ENCODE peak calls at places on chromosomes 5 and 9, in seven cellular contexts. T is mesenchymal stem cell, S is trophoblast cell, M is neuronal stem cell, C is H9, U is H1, P is mesendoderm. R is an unnamed sample.

GRCh38 chr9:127360205-127360604 is 36.8 kb upstream of the SLC2A8 start:
- DNase-seq in S (peak; percentile 45), C (no peak), T (no peak), U (no peak), M (no peak), P (no peak), R (no peak)

GRCh38 chr9:83620841-83621636 is 1.9 kb upstream of the IDNK start:
- DNase-seq in T (peak; percentile 62), M (peak; percentile 32), U (peak; percentile 70), P (peak; percentile 74), S (peak; percentile 82), C (peak; percentile 71), R (peak; percentile 52)

GRCh38 chr5:383066-383465 is 59.9 kb upstream of the EXOC3 start:
- DNase-seq in M (no peak), C (no peak), T (no peak), U (no peak), S (no peak), P (no peak), R (no peak)

GRCh38 chr5:94422819-94423218 is 195.6 kb downstream of the KIAA0825 start:
- DNase-seq in T (peak; percentile 28), M (no peak), C (no peak), U (no peak), S (no peak), P (peak; percentile 46), R (peak; percentile 35)

GRCh38 chr9:121326130-121326838 is 43.8 kb downstream of the STOM start:
- DNase-seq in P (peak; percentile 87), M (peak; percentile 4), U (no peak), T (peak; percentile 39), C (no peak), S (peak; percentile 98), R (peak; percentile 44)

GRCh38 chr9:11233693-11234092 is 620.9 kb upstream of the PTPRD start:
- DNase-seq in U (no peak), P (peak; percentile 3), S (no peak), C (no peak), T (no peak), M (no peak), R (no peak)

GRCh38 chr5:132853790-132854189 is 12.5 kb downstream of the GDF9 start:
- DNase-seq in S (no peak), T (no peak), U (no peak), P (no peak), C (no peak), M (no peak), R (no peak)

GRCh38 chr5:64939772-64940510 is 171.2 kb downstream of the CWC27 start:
- DNase-seq in C (peak; percentile 55), T (peak; percentile 76), M (no peak), P (peak; percentile 50), S (peak; percentile 8), U (peak; percentile 53), R (peak; percentile 59)

GRCh38 chr5:58755397-58755796 is 172.5 kb downstream of the RAB3C start:
- DNase-seq in M (no peak), S (no peak), C (no peak), U (no peak), P (no peak), T (no peak), R (no peak)

GRCh38 chr5:125139590-125139989 is 393.2 kb upstream of the ZNF608 start:
- DNase-seq in S (no peak), U (no peak), T (no peak), M (no peak), P (no peak), C (no peak), R (no peak)

GRCh38 chr5:110288766-110289165 is 437.7 kb downstream of the TMEM232 start:
- DNase-seq in U (no peak), M (no peak), C (no peak), S (no peak), P (peak; percentile 37), T (peak; percentile 55), R (no peak)

GRCh38 chr5:173823721-173824567 is 64.2 kb upstream of the CPEB4 start:
- DNase-seq in P (peak; percentile 82), S (peak; percentile 98), T (peak; percentile 84), U (no peak), M (peak; percentile 5), C (no peak), R (peak; percentile 85)

GRCh38 chr5:56175465-56175864 is 57.7 kb downstream of the ANKRD55 start:
- DNase-seq in M (peak; percentile 20), S (peak; percentile 46), C (no peak), P (peak; percentile 95), T (peak; percentile 75), U (no peak), R (peak; percentile 84)

GRCh38 chr5:127812570-127812969 is 109.4 kb downstream of the CCDC192 start:
- DNase-seq in M (no peak), C (no peak), S (peak; percentile 8), T (no peak), P (no peak), U (no peak), R (no peak)

GRCh38 chr9:2785060-2785459 is 58.8 kb downstream of the PUM3 start:
- DNase-seq in S (no peak), P (no peak), U (no peak), C (no peak), M (no peak), T (no peak), R (peak; percentile 41)

GRCh38 chr5:131536211-131536826 is 98.7 kb downstream of the RAPGEF6 start:
- DNase-seq in S (peak; percentile 2), P (no peak), M (no peak), T (peak; percentile 51), U (no peak), C (no peak), R (peak; percentile 74)

GRCh38 chr5:158777647-158778368 is 321.9 kb downstream of the EBF1 start:
- DNase-seq in T (no peak), P (no peak), U (no peak), M (no peak), C (no peak), S (no peak), R (no peak)

GRCh38 chr5:141001854-141002666 is 35.8 kb downstream of the PCDHAC2 start:
- DNase-seq in U (peak; percentile 88), T (peak; percentile 37), P (peak; percentile 57), C (peak; percentile 90), M (peak; percentile 65), S (no peak), R (no peak)

GRCh38 chr5:151570058-151570457 is 21.1 kb downstream of the FAT2 start:
- DNase-seq in U (no peak), C (no peak), T (no peak), P (no peak), S (peak; percentile 90), M (no peak), R (no peak)

GRCh38 chr5:132807163-132807838 is 5.8 kb upstream of the SOWAHA start:
- DNase-seq in P (peak; percentile 77), M (no peak), S (no peak), T (peak; percentile 15), U (no peak), C (peak; percentile 83), R (no peak)

GRCh38 chr5:136012041-136012804 is 16.6 kb upstream of the TGFBI start:
- DNase-seq in P (no peak), U (no peak), S (peak; percentile 53), C (no peak), T (peak; percentile 52), M (no peak), R (peak; percentile 63)

GRCh38 chr9:92640398-92641091 is 29.4 kb downstream of the IPPK start:
- DNase-seq in U (no peak), P (no peak), S (no peak), M (no peak), C (peak; percentile 14), T (no peak), R (no peak)

GRCh38 chr5:140806834-140807775 is at the start of gene PCDHA4:
- DNase-seq in U (peak; percentile 94), P (peak; percentile 78), T (peak; percentile 71), C (peak; percentile 84), M (peak; percentile 63), S (peak; percentile 2), R (no peak)

GRCh38 chr5:36694351-36694750 is 87.9 kb downstream of the SLC1A3 start:
- DNase-seq in U (no peak), S (no peak), M (no peak), T (no peak), P (no peak), C (no peak), R (peak; percentile 8)
- H3K18ac ChIP-seq in U (no peak overlapping the region), S (no peak overlapping the region), M (no peak overlapping the region), T (no peak overlapping the region), P (no peak overlapping the region), C (no peak overlapping the region), R (no peak overlapping the region)

GRCh38 chr5:102595332-102595731 is 96.5 kb upstream of the SLCO6A1 start:
- DNase-seq in S (peak; percentile 17), U (no peak), M (no peak), C (no peak), P (no peak), T (no peak), R (no peak)
- H3K18ac ChIP-seq in S (no peak overlapping the region), U (no peak overlapping the region), M (no peak overlapping the region), C (no peak overlapping the region), P (no peak overlapping the region), T (no peak overlapping the region), R (no peak overlapping the region)

DNA sequence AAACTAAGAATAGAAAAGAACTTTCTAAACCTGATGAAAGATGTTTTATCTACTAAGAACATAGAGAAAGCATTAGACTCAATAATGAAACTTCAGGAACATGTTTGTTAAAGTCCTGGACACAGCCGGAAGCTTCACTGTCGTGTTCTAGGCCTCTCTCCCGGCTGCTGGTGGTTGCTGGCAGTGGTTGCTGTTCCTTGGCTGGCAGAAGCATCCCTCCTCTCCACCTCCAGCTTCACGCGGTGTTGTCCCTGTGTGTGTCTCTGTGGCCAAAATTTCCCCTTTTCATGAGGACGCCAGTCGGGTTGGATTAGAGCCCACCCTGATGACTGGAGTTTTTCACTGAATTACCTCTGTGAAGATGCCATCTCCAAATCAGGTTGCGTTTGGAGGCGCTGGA is 6.5 kb upstream of the MED10 start:
- DNase-seq in T (no peak), C (no peak), S (no peak), M (no peak), U (no peak), P (no peak), R (no peak)
- H3K18ac ChIP-seq in T (no peak overlapping the region), C (no peak overlapping the region), S (no peak overlapping the region), M (no peak overlapping the region), U (no peak overlapping the region), P (no peak overlapping the region), R (no peak overlapping the region)

GRCh38 chr5:2901096-2901495 is 149.6 kb upstream of the IRX2 start:
- DNase-seq in C (no peak), T (no peak), U (peak; percentile 33), P (no peak), M (no peak), S (no peak), R (no peak)

GRCh38 chr5:2901511-2901910 is 150.0 kb upstream of the IRX2 start:
- DNase-seq in M (no peak), P (no peak), U (peak; percentile 14), C (no peak), S (peak; percentile 6), T (no peak), R (no peak)

GRCh38 chr5:2902742-2903297 is 151.3 kb upstream of the IRX2 start:
- DNase-seq in T (no peak), C (peak; percentile 14), P (no peak), U (peak; percentile 30), S (no peak), M (no peak), R (no peak)

GRCh38 chr5:2903451-2904395 is 152.2 kb upstream of the IRX2 start:
- DNase-seq in M (no peak), T (no peak), C (peak; percentile 15), P (no peak), S (no peak), U (peak; percentile 37), R (no peak)

DNA sequence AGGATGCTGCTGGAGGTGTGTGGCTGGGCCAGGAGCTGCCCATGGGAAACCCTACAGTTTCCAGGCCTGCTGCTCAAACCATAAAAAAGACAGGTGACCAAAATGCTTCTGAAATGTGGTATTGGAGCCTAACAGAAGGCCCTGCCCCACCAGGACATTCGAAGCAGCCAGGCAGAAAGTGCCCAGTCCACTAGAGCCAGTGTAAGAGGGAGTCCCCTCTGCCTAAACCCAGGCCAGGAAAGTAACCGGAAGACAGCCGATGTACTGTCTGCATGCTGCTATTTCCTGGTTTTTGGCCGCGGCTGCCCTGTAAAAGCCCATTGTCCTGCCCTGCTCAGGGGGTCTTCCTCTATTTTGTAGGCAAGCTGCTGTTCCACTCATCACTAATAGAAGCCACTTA is 150.7 kb upstream of the IRX2 start:
- DNase-seq in T (no peak), M (no peak), U (peak; percentile 33), C (peak; percentile 14), P (no peak), S (no peak), R (no peak)
- H3K18ac ChIP-seq in T (no peak overlapping the region), M (no peak overlapping the region), U (no peak overlapping the region), C (no peak overlapping the region), P (no peak overlapping the region), S (no peak overlapping the region), R (no peak overlapping the region)